ENCODE peak calls at places on chromosomes 16 and 17, in six cellular contexts. One of them, this sample, is unnamed.

GRCh38 chr16:21145738-21146137 is 4.9 kb downstream of the DNAH3 start:
- DNase-seq in kidney: no peak
- DNase-seq in CD4-positive, alpha-beta T cell: no peak
- DNase-seq in AG10803: no peak
- DNase-seq in heart left ventricle: no peak
- DNase-seq in omental fat pad: no peak
- DNase-seq in this sample: no peak

GRCh38 chr17:65287040-65287439 is 149.9 kb downstream of the RGS9 start:
- DNase-seq in heart left ventricle: no peak
- DNase-seq in AG10803: peak
- DNase-seq in omental fat pad: no peak
- DNase-seq in CD4-positive, alpha-beta T cell: no peak
- DNase-seq in kidney: no peak
- DNase-seq in this sample: no peak

GRCh38 chr16:75606507-75606906 is 16.6 kb downstream of the ADAT1 start:
- DNase-seq in kidney: no peak
- DNase-seq in CD4-positive, alpha-beta T cell: no peak
- DNase-seq in heart left ventricle: no peak
- DNase-seq in AG10803: no peak
- DNase-seq in omental fat pad: no peak
- DNase-seq in this sample: no peak

GRCh38 chr16:77336637-77337036 is 98.2 kb downstream of the ADAMTS18 start:
- DNase-seq in heart left ventricle: no peak
- DNase-seq in AG10803: no peak
- DNase-seq in kidney: no peak
- DNase-seq in omental fat pad: no peak
- DNase-seq in CD4-positive, alpha-beta T cell: no peak
- DNase-seq in this sample: no peak

GRCh38 chr17:50916708-50917417 is 50.7 kb upstream of the TOB1 start:
- DNase-seq in CD4-positive, alpha-beta T cell: no peak
- DNase-seq in kidney: no peak
- DNase-seq in AG10803: peak
- DNase-seq in omental fat pad: no peak
- DNase-seq in heart left ventricle: no peak
- DNase-seq in this sample: no peak

GRCh38 chr17:58267347-58268324 is 13.1 kb downstream of the MPO start:
- DNase-seq in heart left ventricle: no peak
- DNase-seq in CD4-positive, alpha-beta T cell: no peak
- DNase-seq in omental fat pad: no peak
- DNase-seq in kidney: no peak
- DNase-seq in AG10803: no peak
- DNase-seq in this sample: no peak

GRCh38 chr16:28623172-28623711 is 13.4 kb upstream of the SULT1A1 start:
- DNase-seq in heart left ventricle: peak
- DNase-seq in omental fat pad: no peak
- DNase-seq in AG10803: no peak
- DNase-seq in kidney: peak
- DNase-seq in CD4-positive, alpha-beta T cell: peak
- DNase-seq in this sample: peak

GRCh38 chr17:69540356-69540755 is 125.9 kb downstream of the MAP2K6 start:
- DNase-seq in CD4-positive, alpha-beta T cell: no peak
- DNase-seq in AG10803: peak
- DNase-seq in omental fat pad: no peak
- DNase-seq in kidney: no peak
- DNase-seq in heart left ventricle: no peak
- DNase-seq in this sample: no peak

GRCh38 chr17:76906463-76906862 is 38.3 kb downstream of the MGAT5B start:
- DNase-seq in kidney: no peak
- DNase-seq in CD4-positive, alpha-beta T cell: no peak
- DNase-seq in AG10803: no peak
- DNase-seq in omental fat pad: no peak
- DNase-seq in heart left ventricle: no peak
- DNase-seq in this sample: no peak

GRCh38 chr17:58531661-58532554 is 17.5 kb upstream of the MTMR4 start:
- DNase-seq in heart left ventricle: peak
- DNase-seq in kidney: peak
- DNase-seq in omental fat pad: no peak
- DNase-seq in CD4-positive, alpha-beta T cell: peak
- DNase-seq in AG10803: peak
- DNase-seq in this sample: peak

GRCh38 chr17:50283246-50283645 is 9.0 kb downstream of the TMEM92 start:
- DNase-seq in AG10803: no peak
- DNase-seq in heart left ventricle: no peak
- DNase-seq in CD4-positive, alpha-beta T cell: no peak
- DNase-seq in kidney: peak
- DNase-seq in omental fat pad: no peak
- DNase-seq in this sample: no peak

GRCh38 chr17:77888242-77889134 is 70.0 kb upstream of the TNRC6C start:
- DNase-seq in heart left ventricle: no peak
- DNase-seq in kidney: peak
- DNase-seq in CD4-positive, alpha-beta T cell: no peak
- DNase-seq in omental fat pad: no peak
- DNase-seq in AG10803: no peak
- DNase-seq in this sample: no peak

DNA sequence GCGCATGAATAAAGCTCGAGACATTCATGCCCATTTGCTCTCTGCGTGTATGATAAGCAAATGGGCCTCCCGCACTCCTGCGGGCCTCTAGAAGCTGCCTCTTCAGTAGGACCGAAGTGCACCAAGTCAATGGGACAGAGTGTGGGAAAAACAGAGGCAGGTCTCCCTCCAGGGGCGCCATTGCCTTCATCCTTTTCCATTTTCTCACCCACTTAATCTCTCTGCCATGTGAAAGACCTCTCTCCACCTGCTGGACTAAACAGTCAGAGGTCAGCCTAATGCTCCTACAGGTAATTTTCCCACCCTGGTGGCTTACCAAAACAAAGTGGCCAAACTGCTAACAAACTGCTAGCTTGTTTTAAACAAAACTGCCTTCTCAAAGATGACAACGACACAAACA is 210.9 kb downstream of the ZFHX3 start:
- DNase-seq in kidney: no peak
- DNase-seq in heart left ventricle: no peak
- DNase-seq in CD4-positive, alpha-beta T cell: no peak
- DNase-seq in omental fat pad: no peak
- DNase-seq in AG10803: no peak
- DNase-seq in this sample: no peak
- TF ChIP-seq CTCF in kidney: no peak
- TF ChIP-seq CTCF in heart left ventricle: no peak
- TF ChIP-seq CTCF in CD4-positive, alpha-beta T cell: no peak
- TF ChIP-seq CTCF in omental fat pad: no peak
- TF ChIP-seq CTCF in AG10803: no peak
- TF ChIP-seq CTCF in this sample: no peak

GRCh38 chr17:16464641-16465312 is 27.2 kb downstream of the LRRC75A start:
- DNase-seq in CD4-positive, alpha-beta T cell: no peak
- DNase-seq in AG10803: no peak
- DNase-seq in kidney: no peak
- DNase-seq in omental fat pad: no peak
- DNase-seq in heart left ventricle: no peak
- DNase-seq in this sample: no peak

GRCh38 chr17:16464001-16464640 is 27.9 kb downstream of the LRRC75A start:
- DNase-seq in CD4-positive, alpha-beta T cell: no peak
- DNase-seq in omental fat pad: no peak
- DNase-seq in kidney: no peak
- DNase-seq in heart left ventricle: no peak
- DNase-seq in AG10803: no peak
- DNase-seq in this sample: no peak

GRCh38 chr17:16461606-16461866 is 30.5 kb downstream of the LRRC75A start:
- DNase-seq in CD4-positive, alpha-beta T cell: no peak
- DNase-seq in omental fat pad: no peak
- DNase-seq in AG10803: no peak
- DNase-seq in kidney: no peak
- DNase-seq in heart left ventricle: no peak
- DNase-seq in this sample: no peak

GRCh38 chr17:16462070-16462864 is 29.7 kb downstream of the LRRC75A start:
- DNase-seq in AG10803: no peak
- DNase-seq in CD4-positive, alpha-beta T cell: no peak
- DNase-seq in heart left ventricle: no peak
- DNase-seq in omental fat pad: no peak
- DNase-seq in kidney: no peak
- DNase-seq in this sample: no peak

GRCh38 chr17:16463341-16464000 is 28.5 kb downstream of the LRRC75A start:
- DNase-seq in kidney: no peak
- DNase-seq in AG10803: peak
- DNase-seq in CD4-positive, alpha-beta T cell: no peak
- DNase-seq in omental fat pad: no peak
- DNase-seq in heart left ventricle: no peak
- DNase-seq in this sample: no peak
- TF ChIP-seq CTCF in kidney: no peak
- TF ChIP-seq CTCF in AG10803: peak
- TF ChIP-seq CTCF in CD4-positive, alpha-beta T cell: no peak
- TF ChIP-seq CTCF in omental fat pad: no peak
- TF ChIP-seq CTCF in heart left ventricle: no peak
- TF ChIP-seq CTCF in this sample: no peak

DNA sequence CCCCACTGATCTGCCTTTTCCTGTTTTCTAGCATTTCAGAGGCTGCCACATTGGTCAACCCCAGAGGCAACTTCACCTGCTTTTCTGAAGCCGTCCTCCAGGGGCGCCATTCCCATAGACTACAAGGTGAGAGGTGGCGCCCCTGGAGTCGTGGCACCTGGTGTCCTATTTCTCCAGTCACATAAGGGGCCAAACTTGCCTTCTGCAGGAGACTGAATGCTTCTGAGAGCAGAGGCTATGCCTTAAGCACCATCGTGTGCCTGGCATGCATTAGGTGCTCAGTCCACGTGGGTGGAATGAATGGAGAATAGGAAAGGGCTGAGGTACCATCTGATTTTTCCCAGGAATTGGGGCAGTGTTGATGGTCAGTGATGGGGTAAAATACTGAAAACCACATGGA is 164.8 kb downstream of the HAPSTR1 start:
- DNase-seq in AG10803: no peak
- DNase-seq in omental fat pad: no peak
- DNase-seq in kidney: no peak
- DNase-seq in CD4-positive, alpha-beta T cell: no peak
- DNase-seq in heart left ventricle: no peak
- DNase-seq in this sample: no peak
- TF ChIP-seq CTCF in AG10803: no peak
- TF ChIP-seq CTCF in omental fat pad: no peak
- TF ChIP-seq CTCF in kidney: peak
- TF ChIP-seq CTCF in CD4-positive, alpha-beta T cell: no peak
- TF ChIP-seq CTCF in heart left ventricle: no peak
- TF ChIP-seq CTCF in this sample: peak

GRCh38 chr16:62041401-62041800 is 5.2 kb upstream of the CDH8 start:
- DNase-seq in omental fat pad: no peak
- DNase-seq in CD4-positive, alpha-beta T cell: no peak
- DNase-seq in kidney: no peak
- DNase-seq in heart left ventricle: no peak
- DNase-seq in AG10803: peak
- DNase-seq in this sample: no peak
- TF ChIP-seq CTCF in omental fat pad: no peak
- TF ChIP-seq CTCF in CD4-positive, alpha-beta T cell: no peak
- TF ChIP-seq CTCF in kidney: no peak
- TF ChIP-seq CTCF in heart left ventricle: no peak
- TF ChIP-seq CTCF in AG10803: peak
- TF ChIP-seq CTCF in this sample: no peak

GRCh38 chr16:57939872-57940224 is 31.1 kb downstream of the CNGB1 start:
- DNase-seq in kidney: no peak
- DNase-seq in omental fat pad: no peak
- DNase-seq in AG10803: no peak
- DNase-seq in heart left ventricle: no peak
- DNase-seq in CD4-positive, alpha-beta T cell: no peak
- DNase-seq in this sample: no peak
- TF ChIP-seq CTCF in kidney: no peak
- TF ChIP-seq CTCF in omental fat pad: no peak
- TF ChIP-seq CTCF in AG10803: no peak
- TF ChIP-seq CTCF in heart left ventricle: no peak
- TF ChIP-seq CTCF in CD4-positive, alpha-beta T cell: no peak
- TF ChIP-seq CTCF in this sample: no peak

This sample was measured in B cell.